ENCODE peak calls at places on chromosomes 1 and 21, in five cellular contexts. B, F, O, A and L are unnamed samples.

GRCh38 chr1:173164686-173165085 is 42.4 kb downstream of the TNFSF4 start:
- DNase-seq in B (peak; percentile 2), F (no peak), O (no peak), A (no peak), L (no peak)

GRCh38 chr1:33030575-33030974 is 6.1 kb downstream of the AK2 start:
- DNase-seq in B (no peak), F (peak; percentile 86), O (peak; percentile 50), A (no peak), L (no peak)

GRCh38 chr1:78743626-78744025 is 94.0 kb downstream of the IFI44 start:
- DNase-seq in B (no peak), F (no peak), O (peak; percentile 54), A (no peak), L (no peak)

GRCh38 chr1:228060458-228061190 is 21.9 kb upstream of the ARF1 start:
- DNase-seq in B (no peak), F (no peak), O (no peak), A (no peak), L (peak; percentile 88)

GRCh38 chr1:22341791-22342605 is 109.7 kb upstream of the ZBTB40 start:
- DNase-seq in B (no peak), F (peak; percentile 69), O (peak; percentile 28), A (peak; percentile 33), L (no peak)

GRCh38 chr1:171265686-171266085 is 17.4 kb downstream of the FMO1 start:
- DNase-seq in B (no peak), F (no peak), O (no peak), A (no peak), L (no peak)

GRCh38 chr1:203557958-203558760 is 64.2 kb downstream of the OPTC start:
- DNase-seq in B (no peak), F (peak; percentile 96), O (peak; percentile 100), A (peak; percentile 92), L (no peak)

GRCh38 chr1:10693497-10694273 is 102.8 kb downstream of the CASZ1 start:
- DNase-seq in B (no peak), F (peak; percentile 42), O (no peak), A (peak; percentile 21), L (no peak)

GRCh38 chr1:205493241-205494085 is 11.0 kb upstream of the CDK18 start:
- DNase-seq in B (no peak), F (peak; percentile 70), O (peak; percentile 56), A (no peak), L (no peak)

GRCh38 chr1:23718482-23718881 is 24.8 kb upstream of the ELOA start:
- DNase-seq in B (peak; percentile 48), F (peak; percentile 76), O (peak; percentile 50), A (peak; percentile 32), L (peak; percentile 85)

GRCh38 chr21:42315296-42315891 is at the start of gene TFF3:
- DNase-seq in B (no peak), F (no peak), O (no peak), A (no peak), L (no peak)

GRCh38 chr1:155078496-155079209 is at the start of gene EFNA3:
- DNase-seq in B (peak; percentile 78), F (peak; percentile 42), O (peak; percentile 42), A (no peak), L (peak; percentile 74)

GRCh38 chr1:31625180-31625514 is 7.7 kb downstream of the HCRTR1 start:
- DNase-seq in B (no peak), F (no peak), O (no peak), A (no peak), L (no peak)

GRCh38 chr1:54640863-54641836 is at the start of gene MROH7:
- DNase-seq in B (no peak), F (no peak), O (no peak), A (no peak), L (no peak)

GRCh38 chr21:20040768-20041167 is 957.4 kb upstream of the NCAM2 start:
- DNase-seq in B (no peak), F (peak; percentile 10), O (no peak), A (no peak), L (no peak)

GRCh38 chr1:158121604-158122254 is 59.0 kb upstream of the CD1D start:
- DNase-seq in B (peak; percentile 53), F (peak; percentile 33), O (peak; percentile 46), A (peak; percentile 27), L (peak; percentile 79)

GRCh38 chr1:229792576-229792975 is 166.5 kb downstream of the URB2 start:
- DNase-seq in B (no peak), F (no peak), O (no peak), A (no peak), L (no peak)

GRCh38 chr1:153598309-153599172 is 14.4 kb downstream of the S100A16 start:
- DNase-seq in B (no peak), F (peak; percentile 82), O (peak; percentile 78), A (no peak), L (peak; percentile 87)

GRCh38 chr1:185228979-185229378 is 72.0 kb downstream of the SWT1 start:
- DNase-seq in B (no peak), F (no peak), O (no peak), A (no peak), L (no peak)

GRCh38 chr21:42400525-42400924 is 3.2 kb upstream of the UBASH3A start:
- DNase-seq in B (no peak), F (peak; percentile 1), O (peak; percentile 11), A (no peak), L (no peak)

GRCh38 chr1:16921391-16922185 is at the start of gene CROCC:
- DNase-seq in B (peak; percentile 75), F (peak; percentile 37), O (no peak), A (no peak), L (peak; percentile 95)

GRCh38 chr1:119008483-119009299 is 20.5 kb upstream of the TBX15 start:
- DNase-seq in B (peak; percentile 52), F (peak; percentile 61), O (peak; percentile 54), A (no peak), L (peak; percentile 60)

GRCh38 chr1:115302390-115302961 is 35.6 kb downstream of the NGF start:
- DNase-seq in B (no peak), F (peak; percentile 24), O (peak; percentile 91), A (no peak), L (no peak)

GRCh38 chr1:189606795-189607476 is 870.7 kb downstream of the BRINP3 start:
- DNase-seq in B (no peak), F (peak; percentile 14), O (peak; percentile 89), A (no peak), L (no peak)

GRCh38 chr1:46623733-46624695 is 7.4 kb upstream of the MOB3C start:
- DNase-seq in B (no peak), F (peak; percentile 33), O (peak; percentile 37), A (no peak), L (no peak)

GRCh38 chr21:36727886-36728285 is 29.0 kb downstream of the SIM2 start:
- DNase-seq in B (no peak), F (no peak), O (no peak), A (no peak), L (peak; percentile 71)

GRCh38 chr1:36208978-36209708 is 15.1 kb upstream of the THRAP3 start:
- DNase-seq in B (no peak), F (peak; percentile 38), O (no peak), A (no peak), L (no peak)

GRCh38 chr1:4126731-4127594 is 226.9 kb upstream of the C1orf174 start:
- DNase-seq in B (no peak), F (no peak), O (no peak), A (no peak), L (no peak)

GRCh38 chr1:204493145-204493881 is 1.3 kb downstream of the PIK3C2B start:
- DNase-seq in B (no peak), F (no peak), O (peak; percentile 33), A (no peak), L (no peak)

GRCh38 chr1:155499953-155500621 is 62.5 kb downstream of the ASH1L start:
- DNase-seq in B (no peak), F (peak; percentile 39), O (no peak), A (no peak), L (no peak)

GRCh38 chr1:246503341-246503740 is 3.7 kb downstream of the SMYD3 start:
- DNase-seq in B (no peak), F (no peak), O (peak; percentile 33), A (no peak), L (no peak)

GRCh38 chr1:11501491-11501897 is 22.5 kb downstream of the DISP3 start:
- DNase-seq in B (no peak), F (no peak), O (no peak), A (no peak), L (peak; percentile 55)

GRCh38 chr1:36567601-36568341 is 85.1 kb upstream of the CSF3R start:
- DNase-seq in B (no peak), F (no peak), O (no peak), A (no peak), L (peak; percentile 17)

DNA sequence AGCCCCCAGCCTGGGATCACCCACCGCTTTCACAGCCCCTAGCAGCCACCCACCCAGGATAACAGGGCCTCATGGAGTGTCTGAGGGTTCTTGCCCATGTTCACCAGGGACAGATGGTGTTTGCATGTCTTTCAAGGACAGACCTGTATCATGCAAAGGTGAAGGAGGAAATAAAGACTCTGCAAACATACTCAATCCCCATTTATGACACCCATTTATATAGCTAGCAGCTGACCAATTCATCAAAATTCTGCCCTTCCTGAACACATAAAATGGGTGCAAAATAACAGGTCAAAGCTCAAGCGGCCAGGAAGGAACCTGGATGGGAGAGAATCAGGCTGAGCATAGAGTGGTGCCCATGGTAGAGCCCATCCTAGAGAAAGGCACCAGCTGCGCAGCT is 32.8 kb upstream of the LYPD8 start:
- DNase-seq in B (no peak), F (no peak), O (no peak), A (no peak), L (no peak)
- H4K91ac ChIP-seq in B (no peak overlapping the region), F (no peak overlapping the region), O (no peak overlapping the region), A (no peak overlapping the region), L (no peak overlapping the region)

GRCh38 chr1:29240986-29241385 is 4.7 kb downstream of the PTPRU start:
- DNase-seq in B (no peak), F (no peak), O (no peak), A (peak; percentile 34), L (no peak)
- H4K91ac ChIP-seq in B (no peak overlapping the region), F (no peak overlapping the region), O (no peak overlapping the region), A (peak overlapping the region; percentile 70), L (no peak overlapping the region)

GRCh38 chr21:34272321-34272720 is 91.5 kb upstream of the KCNE2 start:
- DNase-seq in B (no peak), F (no peak), O (no peak), A (no peak), L (no peak)
- H4K91ac ChIP-seq in B (no peak overlapping the region), F (no peak overlapping the region), O (no peak overlapping the region), A (no peak overlapping the region), L (no peak overlapping the region)

GRCh38 chr1:42740756-42741580 is 932 bp upstream of the CLDN19 start:
- DNase-seq in B (no peak), F (no peak), O (no peak), A (no peak), L (peak; percentile 84)
- H4K91ac ChIP-seq in B (no peak overlapping the region), F (no peak overlapping the region), O (no peak overlapping the region), A (no peak overlapping the region), L (no peak overlapping the region)